ENCODE peak calls at places on chromosomes 5 and 9, in six cellular contexts. One of them, this sample, is unnamed.

GRCh38 chr9:93207326-93207814 is 23.4 kb downstream of the WNK2 start:
- DNase-seq in left ventricle myocardium inferior: peak
- DNase-seq in AG09309: peak
- DNase-seq in fibroblast of pulmonary artery: peak
- DNase-seq in body of pancreas: peak
- DNase-seq in dorsolateral prefrontal cortex: no peak
- DNase-seq in this sample: no peak

GRCh38 chr5:174335682-174336364 is 290.3 kb downstream of the NSG2 start:
- DNase-seq in left ventricle myocardium inferior: no peak
- DNase-seq in fibroblast of pulmonary artery: no peak
- DNase-seq in AG09309: no peak
- DNase-seq in body of pancreas: no peak
- DNase-seq in dorsolateral prefrontal cortex: no peak
- DNase-seq in this sample: no peak

GRCh38 chr5:135156715-135157404 is 122.8 kb upstream of the PITX1 start:
- DNase-seq in dorsolateral prefrontal cortex: no peak
- DNase-seq in AG09309: no peak
- DNase-seq in body of pancreas: no peak
- DNase-seq in left ventricle myocardium inferior: no peak
- DNase-seq in fibroblast of pulmonary artery: no peak
- DNase-seq in this sample: peak

GRCh38 chr5:83401122-83401620 is 70.4 kb upstream of the VCAN start:
- DNase-seq in fibroblast of pulmonary artery: peak
- DNase-seq in left ventricle myocardium inferior: no peak
- DNase-seq in body of pancreas: no peak
- DNase-seq in dorsolateral prefrontal cortex: no peak
- DNase-seq in AG09309: no peak
- DNase-seq in this sample: no peak

GRCh38 chr5:124433170-124433569 is 313.3 kb downstream of the ZNF608 start:
- DNase-seq in left ventricle myocardium inferior: no peak
- DNase-seq in body of pancreas: no peak
- DNase-seq in fibroblast of pulmonary artery: no peak
- DNase-seq in dorsolateral prefrontal cortex: no peak
- DNase-seq in AG09309: no peak
- DNase-seq in this sample: no peak

GRCh38 chr9:98569070-98569469 is 139.7 kb downstream of the GABBR2 start:
- DNase-seq in fibroblast of pulmonary artery: no peak
- DNase-seq in AG09309: no peak
- DNase-seq in body of pancreas: no peak
- DNase-seq in left ventricle myocardium inferior: no peak
- DNase-seq in dorsolateral prefrontal cortex: no peak
- DNase-seq in this sample: no peak

GRCh38 chr5:132466453-132467291 is 23.9 kb downstream of the IRF1 start:
- DNase-seq in dorsolateral prefrontal cortex: no peak
- DNase-seq in AG09309: no peak
- DNase-seq in fibroblast of pulmonary artery: peak
- DNase-seq in left ventricle myocardium inferior: peak
- DNase-seq in body of pancreas: peak
- DNase-seq in this sample: peak

GRCh38 chr5:135253601-135254165 is 145.3 kb downstream of the MACROH2A1 start:
- DNase-seq in dorsolateral prefrontal cortex: no peak
- DNase-seq in fibroblast of pulmonary artery: no peak
- DNase-seq in left ventricle myocardium inferior: no peak
- DNase-seq in AG09309: no peak
- DNase-seq in body of pancreas: no peak
- DNase-seq in this sample: no peak

GRCh38 chr5:51156838-51157237 is 226.4 kb upstream of the ISL1 start:
- DNase-seq in fibroblast of pulmonary artery: no peak
- DNase-seq in body of pancreas: no peak
- DNase-seq in dorsolateral prefrontal cortex: no peak
- DNase-seq in left ventricle myocardium inferior: no peak
- DNase-seq in AG09309: no peak
- DNase-seq in this sample: no peak

GRCh38 chr5:175118700-175119309 is 325.2 kb downstream of the DRD1 start:
- DNase-seq in AG09309: no peak
- DNase-seq in dorsolateral prefrontal cortex: no peak
- DNase-seq in fibroblast of pulmonary artery: no peak
- DNase-seq in left ventricle myocardium inferior: no peak
- DNase-seq in body of pancreas: no peak
- DNase-seq in this sample: no peak

GRCh38 chr9:94639045-94639995 is at the start of gene FBP1:
- DNase-seq in AG09309: no peak
- DNase-seq in dorsolateral prefrontal cortex: no peak
- DNase-seq in fibroblast of pulmonary artery: peak
- DNase-seq in body of pancreas: peak
- DNase-seq in left ventricle myocardium inferior: peak
- DNase-seq in this sample: no peak

GRCh38 chr5:68593211-68593701 is 377.7 kb downstream of the PIK3R1 start:
- DNase-seq in dorsolateral prefrontal cortex: no peak
- DNase-seq in AG09309: no peak
- DNase-seq in body of pancreas: no peak
- DNase-seq in fibroblast of pulmonary artery: no peak
- DNase-seq in left ventricle myocardium inferior: no peak
- DNase-seq in this sample: no peak

GRCh38 chr5:25516136-25516535 is 871.4 kb upstream of the CDH10 start:
- DNase-seq in left ventricle myocardium inferior: no peak
- DNase-seq in body of pancreas: no peak
- DNase-seq in fibroblast of pulmonary artery: no peak
- DNase-seq in dorsolateral prefrontal cortex: no peak
- DNase-seq in AG09309: no peak
- DNase-seq in this sample: no peak

GRCh38 chr5:159045165-159045811 is 54.4 kb downstream of the EBF1 start:
- DNase-seq in dorsolateral prefrontal cortex: no peak
- DNase-seq in left ventricle myocardium inferior: no peak
- DNase-seq in body of pancreas: no peak
- DNase-seq in AG09309: no peak
- DNase-seq in fibroblast of pulmonary artery: no peak
- DNase-seq in this sample: no peak

GRCh38 chr9:110192531-110193326 is 15.2 kb downstream of the C9orf152 start:
- DNase-seq in left ventricle myocardium inferior: no peak
- DNase-seq in dorsolateral prefrontal cortex: no peak
- DNase-seq in body of pancreas: peak
- DNase-seq in fibroblast of pulmonary artery: peak
- DNase-seq in AG09309: peak
- DNase-seq in this sample: no peak

GRCh38 chr9:94915476-94916450 is 189.3 kb downstream of the AOPEP start:
- DNase-seq in dorsolateral prefrontal cortex: no peak
- DNase-seq in fibroblast of pulmonary artery: no peak
- DNase-seq in left ventricle myocardium inferior: no peak
- DNase-seq in AG09309: no peak
- DNase-seq in body of pancreas: no peak
- DNase-seq in this sample: no peak

GRCh38 chr5:6712136-6712581 is 1.1 kb upstream of the TENT4A start:
- DNase-seq in left ventricle myocardium inferior: peak
- DNase-seq in fibroblast of pulmonary artery: peak
- DNase-seq in AG09309: no peak
- DNase-seq in body of pancreas: peak
- DNase-seq in dorsolateral prefrontal cortex: peak
- DNase-seq in this sample: peak

GRCh38 chr5:74546796-74547195 is 93.7 kb downstream of the ENC1 start:
- DNase-seq in body of pancreas: no peak
- DNase-seq in AG09309: no peak
- DNase-seq in dorsolateral prefrontal cortex: no peak
- DNase-seq in left ventricle myocardium inferior: no peak
- DNase-seq in fibroblast of pulmonary artery: no peak
- DNase-seq in this sample: no peak

GRCh38 chr5:59275537-59276276 is 617.8 kb downstream of the PDE4D start:
- DNase-seq in left ventricle myocardium inferior: peak
- DNase-seq in body of pancreas: peak
- DNase-seq in fibroblast of pulmonary artery: peak
- DNase-seq in dorsolateral prefrontal cortex: no peak
- DNase-seq in AG09309: no peak
- DNase-seq in this sample: peak

GRCh38 chr5:120808135-120808534 is 344.0 kb downstream of the PRR16 start:
- DNase-seq in left ventricle myocardium inferior: no peak
- DNase-seq in fibroblast of pulmonary artery: peak
- DNase-seq in body of pancreas: no peak
- DNase-seq in AG09309: no peak
- DNase-seq in dorsolateral prefrontal cortex: no peak
- DNase-seq in this sample: no peak

GRCh38 chr9:133342083-133342406 is 5.9 kb downstream of the MED22 start:
- DNase-seq in left ventricle myocardium inferior: no peak
- DNase-seq in body of pancreas: no peak
- DNase-seq in AG09309: no peak
- DNase-seq in fibroblast of pulmonary artery: no peak
- DNase-seq in dorsolateral prefrontal cortex: no peak
- DNase-seq in this sample: no peak

GRCh38 chr9:108002296-108003056 is 512.9 kb upstream of the KLF4 start:
- DNase-seq in dorsolateral prefrontal cortex: no peak
- DNase-seq in AG09309: no peak
- DNase-seq in fibroblast of pulmonary artery: peak
- DNase-seq in left ventricle myocardium inferior: no peak
- DNase-seq in body of pancreas: peak
- DNase-seq in this sample: no peak

GRCh38 chr5:111948517-111948916 is 191.5 kb upstream of the NREP start:
- DNase-seq in body of pancreas: no peak
- DNase-seq in AG09309: peak
- DNase-seq in dorsolateral prefrontal cortex: no peak
- DNase-seq in fibroblast of pulmonary artery: peak
- DNase-seq in left ventricle myocardium inferior: no peak
- DNase-seq in this sample: peak

DNA sequence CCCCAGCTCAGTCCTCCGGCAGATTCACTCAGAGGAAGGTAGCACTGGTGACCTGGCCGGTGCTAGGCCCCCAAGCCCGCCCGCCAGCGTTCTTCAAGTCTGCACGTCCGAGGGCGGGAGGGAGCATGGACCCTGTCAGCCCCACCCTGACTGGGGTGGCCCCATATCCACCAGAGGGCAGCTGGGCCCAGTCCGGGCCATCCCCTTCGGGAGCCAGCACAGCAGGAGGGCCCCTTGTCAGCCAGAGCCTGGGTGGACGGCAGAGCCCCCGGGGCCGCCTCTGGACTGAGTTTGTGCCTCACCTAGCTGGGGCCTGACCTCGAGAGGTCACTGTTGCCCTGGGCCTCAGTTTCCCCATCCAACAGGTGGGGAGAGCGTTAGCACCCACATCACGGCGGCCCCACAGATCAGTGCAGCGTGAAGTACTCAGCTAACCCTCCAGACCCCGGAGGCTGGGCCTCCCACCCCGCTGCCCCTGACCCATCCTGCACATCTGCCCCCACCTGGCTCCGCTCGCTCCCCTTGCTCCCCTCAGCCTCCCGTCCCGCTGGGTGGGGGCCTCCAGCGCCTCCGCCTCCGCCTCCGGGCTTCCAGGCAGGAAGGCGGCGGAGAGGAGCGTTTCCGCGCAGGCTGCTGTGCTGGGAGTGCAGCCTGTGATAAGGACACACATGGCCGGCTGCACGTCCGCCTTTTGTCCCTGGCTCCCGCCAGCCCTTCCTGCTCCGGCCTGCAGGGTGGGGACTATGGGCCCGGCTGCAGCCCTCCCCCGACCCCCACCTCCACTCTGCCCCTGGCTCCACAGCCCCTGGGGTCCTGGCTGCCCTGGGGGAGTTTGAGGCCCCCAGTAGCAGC is 16.6 kb upstream of the EGFL7 start:
- DNase-seq in AG09309: no peak
- DNase-seq in body of pancreas: no peak
- DNase-seq in dorsolateral prefrontal cortex: no peak
- DNase-seq in left ventricle myocardium inferior: peak
- DNase-seq in fibroblast of pulmonary artery: peak
- DNase-seq in this sample: no peak
- TF ChIP-seq CTCF in AG09309: no peak
- TF ChIP-seq CTCF in body of pancreas: no peak
- TF ChIP-seq CTCF in dorsolateral prefrontal cortex: no peak
- TF ChIP-seq CTCF in left ventricle myocardium inferior: peak
- TF ChIP-seq CTCF in fibroblast of pulmonary artery: no peak
- TF ChIP-seq CTCF in this sample: no peak

GRCh38 chr9:137313956-137314560 is 12.0 kb upstream of the NRARP start:
- DNase-seq in fibroblast of pulmonary artery: no peak
- DNase-seq in body of pancreas: peak
- DNase-seq in left ventricle myocardium inferior: peak
- DNase-seq in dorsolateral prefrontal cortex: no peak
- DNase-seq in AG09309: no peak
- DNase-seq in this sample: no peak

GRCh38 chr9:137315581-137316011 is 13.5 kb upstream of the NRARP start:
- DNase-seq in body of pancreas: no peak
- DNase-seq in dorsolateral prefrontal cortex: no peak
- DNase-seq in fibroblast of pulmonary artery: no peak
- DNase-seq in left ventricle myocardium inferior: no peak
- DNase-seq in AG09309: no peak
- DNase-seq in this sample: no peak

GRCh38 chr9:137313326-137313920 is 11.4 kb upstream of the NRARP start:
- DNase-seq in dorsolateral prefrontal cortex: no peak
- DNase-seq in body of pancreas: no peak
- DNase-seq in fibroblast of pulmonary artery: no peak
- DNase-seq in AG09309: no peak
- DNase-seq in left ventricle myocardium inferior: peak
- DNase-seq in this sample: no peak

GRCh38 chr9:137316012-137316981 is 14.2 kb upstream of the NRARP start:
- DNase-seq in dorsolateral prefrontal cortex: no peak
- DNase-seq in fibroblast of pulmonary artery: peak
- DNase-seq in left ventricle myocardium inferior: peak
- DNase-seq in AG09309: no peak
- DNase-seq in body of pancreas: peak
- DNase-seq in this sample: peak

GRCh38 chr9:137314561-137315560 is 12.8 kb upstream of the NRARP start:
- DNase-seq in left ventricle myocardium inferior: peak
- DNase-seq in dorsolateral prefrontal cortex: no peak
- DNase-seq in body of pancreas: no peak
- DNase-seq in AG09309: no peak
- DNase-seq in fibroblast of pulmonary artery: no peak
- DNase-seq in this sample: no peak
- H3K4me3 ChIP-seq in left ventricle myocardium inferior: peak
- H3K4me3 ChIP-seq in dorsolateral prefrontal cortex: no peak
- H3K4me3 ChIP-seq in body of pancreas: no peak
- H3K4me3 ChIP-seq in AG09309: no peak
- H3K4me3 ChIP-seq in fibroblast of pulmonary artery: no peak
- H3K4me3 ChIP-seq in this sample: no peak

GRCh38 chr5:150119421-150120061 is 33.2 kb upstream of the CSF1R start:
- DNase-seq in fibroblast of pulmonary artery: no peak
- DNase-seq in left ventricle myocardium inferior: no peak
- DNase-seq in AG09309: no peak
- DNase-seq in dorsolateral prefrontal cortex: no peak
- DNase-seq in body of pancreas: peak
- DNase-seq in this sample: no peak
- TF ChIP-seq CTCF in fibroblast of pulmonary artery: no peak
- TF ChIP-seq CTCF in left ventricle myocardium inferior: no peak
- TF ChIP-seq CTCF in AG09309: peak
- TF ChIP-seq CTCF in dorsolateral prefrontal cortex: no peak
- TF ChIP-seq CTCF in body of pancreas: no peak
- TF ChIP-seq CTCF in this sample: no peak

GRCh38 chr9:91211919-91212318 is 149.8 kb downstream of the AUH start:
- DNase-seq in dorsolateral prefrontal cortex: no peak
- DNase-seq in left ventricle myocardium inferior: no peak
- DNase-seq in AG09309: no peak
- DNase-seq in fibroblast of pulmonary artery: no peak
- DNase-seq in body of pancreas: peak
- DNase-seq in this sample: no peak

GRCh38 chr9:91208837-91209236 is 152.9 kb downstream of the AUH start:
- DNase-seq in body of pancreas: no peak
- DNase-seq in dorsolateral prefrontal cortex: no peak
- DNase-seq in left ventricle myocardium inferior: no peak
- DNase-seq in AG09309: no peak
- DNase-seq in fibroblast of pulmonary artery: no peak
- DNase-seq in this sample: no peak

GRCh38 chr9:91210318-91210717 is 151.4 kb downstream of the AUH start:
- DNase-seq in left ventricle myocardium inferior: no peak
- DNase-seq in AG09309: no peak
- DNase-seq in body of pancreas: no peak
- DNase-seq in dorsolateral prefrontal cortex: no peak
- DNase-seq in fibroblast of pulmonary artery: no peak
- DNase-seq in this sample: no peak

GRCh38 chr9:91212592-91213243 is 149.0 kb downstream of the AUH start:
- DNase-seq in AG09309: no peak
- DNase-seq in body of pancreas: no peak
- DNase-seq in fibroblast of pulmonary artery: no peak
- DNase-seq in left ventricle myocardium inferior: no peak
- DNase-seq in dorsolateral prefrontal cortex: no peak
- DNase-seq in this sample: no peak

GRCh38 chr9:91211414-91211813 is 150.3 kb downstream of the AUH start:
- DNase-seq in fibroblast of pulmonary artery: no peak
- DNase-seq in dorsolateral prefrontal cortex: no peak
- DNase-seq in body of pancreas: peak
- DNase-seq in AG09309: no peak
- DNase-seq in left ventricle myocardium inferior: no peak
- DNase-seq in this sample: no peak
- H3K4me3 ChIP-seq in fibroblast of pulmonary artery: no peak
- H3K4me3 ChIP-seq in dorsolateral prefrontal cortex: no peak
- H3K4me3 ChIP-seq in body of pancreas: no peak
- H3K4me3 ChIP-seq in AG09309: no peak
- H3K4me3 ChIP-seq in left ventricle myocardium inferior: no peak
- H3K4me3 ChIP-seq in this sample: no peak